ENCODE peak calls at places on chromosomes 2 and 18, in six cellular contexts. One of them, this sample, is unnamed.

GRCh38 chr2:157684940-157685466 is 56.3 kb upstream of the ACVR1C start:
- DNase-seq in memory B cell: no peak
- DNase-seq in NCI-H524: peak
- DNase-seq in AML-193: no peak
- DNase-seq in upper lobe of right lung: no peak
- DNase-seq in caudate nucleus: peak
- DNase-seq in this sample: no peak

GRCh38 chr2:28102455-28102874 is 211.9 kb downstream of the BABAM2 start:
- DNase-seq in memory B cell: no peak
- DNase-seq in upper lobe of right lung: no peak
- DNase-seq in caudate nucleus: no peak
- DNase-seq in NCI-H524: no peak
- DNase-seq in AML-193: no peak
- DNase-seq in this sample: peak

GRCh38 chr2:176449852-176450251 is 180.6 kb downstream of the MTX2 start:
- DNase-seq in memory B cell: no peak
- DNase-seq in AML-193: no peak
- DNase-seq in caudate nucleus: no peak
- DNase-seq in NCI-H524: peak
- DNase-seq in upper lobe of right lung: no peak
- DNase-seq in this sample: no peak

GRCh38 chr2:223635080-223635479 is 32.9 kb upstream of the SCG2 start:
- DNase-seq in memory B cell: no peak
- DNase-seq in caudate nucleus: no peak
- DNase-seq in AML-193: no peak
- DNase-seq in upper lobe of right lung: no peak
- DNase-seq in NCI-H524: no peak
- DNase-seq in this sample: no peak

GRCh38 chr2:58991357-58991756 is 750.2 kb upstream of the FANCL start:
- DNase-seq in caudate nucleus: no peak
- DNase-seq in AML-193: no peak
- DNase-seq in upper lobe of right lung: no peak
- DNase-seq in memory B cell: no peak
- DNase-seq in NCI-H524: no peak
- DNase-seq in this sample: no peak

GRCh38 chr2:37267685-37268084 is 36.2 kb downstream of the NDUFAF7 start:
- DNase-seq in caudate nucleus: no peak
- DNase-seq in upper lobe of right lung: no peak
- DNase-seq in memory B cell: no peak
- DNase-seq in AML-193: no peak
- DNase-seq in NCI-H524: no peak
- DNase-seq in this sample: no peak

GRCh38 chr2:160664603-160665145 is 171.1 kb upstream of the RBMS1 start:
- DNase-seq in upper lobe of right lung: no peak
- DNase-seq in AML-193: no peak
- DNase-seq in NCI-H524: no peak
- DNase-seq in memory B cell: no peak
- DNase-seq in caudate nucleus: no peak
- DNase-seq in this sample: no peak

GRCh38 chr2:68089961-68090360 is 27.2 kb upstream of the C1D start:
- DNase-seq in memory B cell: no peak
- DNase-seq in AML-193: no peak
- DNase-seq in NCI-H524: no peak
- DNase-seq in caudate nucleus: no peak
- DNase-seq in upper lobe of right lung: no peak
- DNase-seq in this sample: no peak

GRCh38 chr2:51153236-51153635 is 121.3 kb upstream of the NRXN1 start:
- DNase-seq in AML-193: no peak
- DNase-seq in caudate nucleus: no peak
- DNase-seq in NCI-H524: no peak
- DNase-seq in upper lobe of right lung: no peak
- DNase-seq in memory B cell: no peak
- DNase-seq in this sample: no peak

GRCh38 chr2:219441451-219442205 is 7.0 kb downstream of the SPEG start:
- DNase-seq in NCI-H524: peak
- DNase-seq in caudate nucleus: peak
- DNase-seq in memory B cell: no peak
- DNase-seq in AML-193: no peak
- DNase-seq in upper lobe of right lung: no peak
- DNase-seq in this sample: peak

GRCh38 chr2:200525551-200525881 is 491 bp upstream of the SGO2 start:
- DNase-seq in NCI-H524: no peak
- DNase-seq in memory B cell: no peak
- DNase-seq in caudate nucleus: no peak
- DNase-seq in AML-193: no peak
- DNase-seq in upper lobe of right lung: no peak
- DNase-seq in this sample: no peak

GRCh38 chr2:5132281-5132680 is 559.9 kb upstream of the SOX11 start:
- DNase-seq in upper lobe of right lung: no peak
- DNase-seq in AML-193: no peak
- DNase-seq in memory B cell: no peak
- DNase-seq in NCI-H524: no peak
- DNase-seq in caudate nucleus: no peak
- DNase-seq in this sample: no peak

GRCh38 chr2:29920631-29921559 is 491 bp downstream of the ALK start:
- DNase-seq in NCI-H524: peak
- DNase-seq in AML-193: no peak
- DNase-seq in memory B cell: no peak
- DNase-seq in upper lobe of right lung: no peak
- DNase-seq in caudate nucleus: no peak
- DNase-seq in this sample: peak

GRCh38 chr2:48423376-48423775 is 106.6 kb upstream of the STON1 start:
- DNase-seq in caudate nucleus: no peak
- DNase-seq in NCI-H524: no peak
- DNase-seq in AML-193: no peak
- DNase-seq in upper lobe of right lung: no peak
- DNase-seq in memory B cell: no peak
- DNase-seq in this sample: no peak

GRCh38 chr18:26386002-26386401 is 159.8 kb downstream of the TAF4B start:
- DNase-seq in AML-193: no peak
- DNase-seq in NCI-H524: no peak
- DNase-seq in memory B cell: no peak
- DNase-seq in caudate nucleus: no peak
- DNase-seq in upper lobe of right lung: no peak
- DNase-seq in this sample: no peak

GRCh38 chr2:241728000-241728399 is 6.4 kb upstream of the D2HGDH start:
- DNase-seq in AML-193: no peak
- DNase-seq in NCI-H524: no peak
- DNase-seq in memory B cell: no peak
- DNase-seq in caudate nucleus: no peak
- DNase-seq in upper lobe of right lung: no peak
- DNase-seq in this sample: no peak

GRCh38 chr2:222708274-222708710 is 36.8 kb downstream of the MOGAT1 start:
- DNase-seq in upper lobe of right lung: peak
- DNase-seq in memory B cell: peak
- DNase-seq in AML-193: peak
- DNase-seq in caudate nucleus: peak
- DNase-seq in NCI-H524: peak
- DNase-seq in this sample: peak

GRCh38 chr2:188333751-188334524 is 42.3 kb downstream of the GULP1 start:
- DNase-seq in caudate nucleus: no peak
- DNase-seq in upper lobe of right lung: no peak
- DNase-seq in memory B cell: no peak
- DNase-seq in NCI-H524: peak
- DNase-seq in AML-193: no peak
- DNase-seq in this sample: peak

GRCh38 chr18:71966791-71967190 is 577.4 kb downstream of the CBLN2 start:
- DNase-seq in upper lobe of right lung: no peak
- DNase-seq in AML-193: no peak
- DNase-seq in memory B cell: no peak
- DNase-seq in caudate nucleus: no peak
- DNase-seq in NCI-H524: no peak
- DNase-seq in this sample: no peak

GRCh38 chr18:3649559-3650426 is 199.8 kb downstream of the TGIF1 start:
- DNase-seq in memory B cell: no peak
- DNase-seq in AML-193: no peak
- DNase-seq in upper lobe of right lung: no peak
- DNase-seq in caudate nucleus: no peak
- DNase-seq in NCI-H524: no peak
- DNase-seq in this sample: no peak

GRCh38 chr2:102619414-102620319 is at the start of gene SLC9A2:
- DNase-seq in AML-193: no peak
- DNase-seq in upper lobe of right lung: peak
- DNase-seq in memory B cell: no peak
- DNase-seq in NCI-H524: peak
- DNase-seq in caudate nucleus: no peak
- DNase-seq in this sample: peak

GRCh38 chr18:40348196-40348595 is 1606.8 kb upstream of the PIK3C3 start:
- DNase-seq in AML-193: no peak
- DNase-seq in NCI-H524: no peak
- DNase-seq in upper lobe of right lung: no peak
- DNase-seq in memory B cell: no peak
- DNase-seq in caudate nucleus: no peak
- DNase-seq in this sample: no peak

GRCh38 chr2:173159794-173160463 is 84.3 kb downstream of the MAP3K20 start:
- DNase-seq in caudate nucleus: no peak
- DNase-seq in memory B cell: no peak
- DNase-seq in NCI-H524: no peak
- DNase-seq in AML-193: peak
- DNase-seq in upper lobe of right lung: peak
- DNase-seq in this sample: no peak

GRCh38 chr2:207121784-207122183 is 44.0 kb downstream of the KLF7 start:
- DNase-seq in memory B cell: no peak
- DNase-seq in NCI-H524: no peak
- DNase-seq in AML-193: no peak
- DNase-seq in upper lobe of right lung: no peak
- DNase-seq in caudate nucleus: no peak
- DNase-seq in this sample: no peak

GRCh38 chr2:113070606-113070975 is 2.8 kb downstream of the IL1F10 start:
- DNase-seq in upper lobe of right lung: no peak
- DNase-seq in caudate nucleus: no peak
- DNase-seq in NCI-H524: no peak
- DNase-seq in memory B cell: no peak
- DNase-seq in AML-193: no peak
- DNase-seq in this sample: no peak

GRCh38 chr2:122148128-122148792 is 392.8 kb downstream of the TSN start:
- DNase-seq in caudate nucleus: no peak
- DNase-seq in NCI-H524: no peak
- DNase-seq in AML-193: no peak
- DNase-seq in memory B cell: no peak
- DNase-seq in upper lobe of right lung: no peak
- DNase-seq in this sample: no peak

GRCh38 chr2:156481295-156481694 is 45.1 kb downstream of the GPD2 start:
- DNase-seq in AML-193: no peak
- DNase-seq in upper lobe of right lung: no peak
- DNase-seq in memory B cell: no peak
- DNase-seq in caudate nucleus: no peak
- DNase-seq in NCI-H524: no peak
- DNase-seq in this sample: no peak

GRCh38 chr18:45408218-45408617 is 207.1 kb upstream of the SLC14A2 start:
- DNase-seq in NCI-H524: no peak
- DNase-seq in caudate nucleus: no peak
- DNase-seq in AML-193: no peak
- DNase-seq in memory B cell: no peak
- DNase-seq in upper lobe of right lung: no peak
- DNase-seq in this sample: no peak

GRCh38 chr2:39837856-39838453 is 58.9 kb upstream of the THUMPD2 start:
- DNase-seq in upper lobe of right lung: no peak
- DNase-seq in memory B cell: peak
- DNase-seq in AML-193: peak
- DNase-seq in NCI-H524: peak
- DNase-seq in caudate nucleus: no peak
- DNase-seq in this sample: no peak

GRCh38 chr2:122019729-122020128 is 264.3 kb downstream of the TSN start:
- DNase-seq in upper lobe of right lung: no peak
- DNase-seq in caudate nucleus: no peak
- DNase-seq in AML-193: no peak
- DNase-seq in NCI-H524: no peak
- DNase-seq in memory B cell: no peak
- DNase-seq in this sample: no peak

GRCh38 chr2:64133354-64133753 is 10.9 kb downstream of the PELI1 start:
- DNase-seq in caudate nucleus: no peak
- DNase-seq in AML-193: no peak
- DNase-seq in upper lobe of right lung: no peak
- DNase-seq in NCI-H524: no peak
- DNase-seq in memory B cell: no peak
- DNase-seq in this sample: no peak

GRCh38 chr18:72762505-72763122 is 105.2 kb downstream of the NETO1 start:
- DNase-seq in upper lobe of right lung: no peak
- DNase-seq in caudate nucleus: no peak
- DNase-seq in memory B cell: no peak
- DNase-seq in AML-193: peak
- DNase-seq in NCI-H524: peak
- DNase-seq in this sample: peak

GRCh38 chr2:160194946-160195345 is 5.1 kb downstream of the ITGB6 start:
- DNase-seq in upper lobe of right lung: no peak
- DNase-seq in AML-193: no peak
- DNase-seq in caudate nucleus: no peak
- DNase-seq in memory B cell: no peak
- DNase-seq in NCI-H524: no peak
- DNase-seq in this sample: no peak

GRCh38 chr2:67799889-67800288 is 262.9 kb downstream of the C1D start:
- DNase-seq in NCI-H524: no peak
- DNase-seq in memory B cell: no peak
- DNase-seq in caudate nucleus: no peak
- DNase-seq in upper lobe of right lung: no peak
- DNase-seq in AML-193: no peak
- DNase-seq in this sample: no peak

GRCh38 chr2:51031004-51031791 is 734 bp downstream of the NRXN1 start:
- DNase-seq in caudate nucleus: no peak
- DNase-seq in AML-193: no peak
- DNase-seq in memory B cell: no peak
- DNase-seq in upper lobe of right lung: no peak
- DNase-seq in NCI-H524: peak
- DNase-seq in this sample: no peak

GRCh38 chr18:70041459-70042020 is 93.9 kb upstream of the CD226 start:
- DNase-seq in NCI-H524: no peak
- DNase-seq in memory B cell: no peak
- DNase-seq in AML-193: no peak
- DNase-seq in upper lobe of right lung: no peak
- DNase-seq in caudate nucleus: no peak
- DNase-seq in this sample: no peak

GRCh38 chr18:62880034-62880433 is 164.7 kb downstream of the PHLPP1 start:
- DNase-seq in NCI-H524: no peak
- DNase-seq in memory B cell: no peak
- DNase-seq in upper lobe of right lung: no peak
- DNase-seq in AML-193: no peak
- DNase-seq in caudate nucleus: no peak
- DNase-seq in this sample: no peak

GRCh38 chr2:226665306-226665831 is 134.3 kb downstream of the IRS1 start:
- DNase-seq in NCI-H524: no peak
- DNase-seq in upper lobe of right lung: no peak
- DNase-seq in AML-193: no peak
- DNase-seq in memory B cell: no peak
- DNase-seq in caudate nucleus: no peak
- DNase-seq in this sample: no peak